ENCODE peak calls at places on chromosomes 1 and 21, in six cellular contexts. One of them, this sample, is unnamed.

GRCh38 chr1:39130297-39130696 is 74.2 kb upstream of the MACF1 start:
- DNase-seq in stomach: no peak
- DNase-seq in H1: no peak
- DNase-seq in uterus: no peak
- DNase-seq in K562: no peak
- DNase-seq in epithelial cell of esophagus: peak; percentile 95
- DNase-seq in this sample: peak; percentile 87

GRCh38 chr1:231075497-231075896 is 35.4 kb upstream of the FAM89A start:
- DNase-seq in uterus: no peak
- DNase-seq in K562: no peak
- DNase-seq in epithelial cell of esophagus: no peak
- DNase-seq in H1: no peak
- DNase-seq in stomach: no peak
- DNase-seq in this sample: no peak

GRCh38 chr1:39261712-39262221 is 57.3 kb downstream of the MACF1 start:
- DNase-seq in K562: no peak
- DNase-seq in uterus: no peak
- DNase-seq in H1: no peak
- DNase-seq in epithelial cell of esophagus: peak; percentile 40
- DNase-seq in stomach: no peak
- DNase-seq in this sample: peak; percentile 23

GRCh38 chr1:171251741-171252300 is 3.5 kb downstream of the FMO1 start:
- DNase-seq in stomach: no peak
- DNase-seq in epithelial cell of esophagus: peak; percentile 25
- DNase-seq in K562: no peak
- DNase-seq in uterus: peak; percentile 34
- DNase-seq in H1: no peak
- DNase-seq in this sample: peak; percentile 42

GRCh38 chr21:33026299-33026858 is 644 bp downstream of the OLIG2 start:
- DNase-seq in epithelial cell of esophagus: no peak
- DNase-seq in H1: no peak
- DNase-seq in K562: no peak
- DNase-seq in uterus: no peak
- DNase-seq in stomach: no peak
- DNase-seq in this sample: no peak

GRCh38 chr1:240094043-240094722 is 2.5 kb downstream of the FMN2 start:
- DNase-seq in K562: no peak
- DNase-seq in epithelial cell of esophagus: no peak
- DNase-seq in H1: no peak
- DNase-seq in uterus: no peak
- DNase-seq in stomach: no peak
- DNase-seq in this sample: peak; percentile 27

GRCh38 chr21:34795152-34796141 is 126.7 kb downstream of the CLIC6 start:
- DNase-seq in stomach: peak; percentile 38
- DNase-seq in K562: no peak
- DNase-seq in uterus: no peak
- DNase-seq in H1: no peak
- DNase-seq in epithelial cell of esophagus: peak; percentile 88
- DNase-seq in this sample: peak; percentile 68

GRCh38 chr1:100736324-100736723 is 16.8 kb downstream of the VCAM1 start:
- DNase-seq in epithelial cell of esophagus: no peak
- DNase-seq in uterus: no peak
- DNase-seq in stomach: no peak
- DNase-seq in H1: no peak
- DNase-seq in K562: no peak
- DNase-seq in this sample: peak; percentile 48

GRCh38 chr1:221827307-221827642 is 85.4 kb upstream of the DUSP10 start:
- DNase-seq in uterus: no peak
- DNase-seq in epithelial cell of esophagus: no peak
- DNase-seq in stomach: no peak
- DNase-seq in H1: no peak
- DNase-seq in K562: no peak
- DNase-seq in this sample: no peak

GRCh38 chr1:214990619-214991018 is 91.9 kb upstream of the KCNK2 start:
- DNase-seq in stomach: no peak
- DNase-seq in uterus: no peak
- DNase-seq in K562: no peak
- DNase-seq in epithelial cell of esophagus: peak; percentile 92
- DNase-seq in H1: no peak
- DNase-seq in this sample: peak; percentile 93

GRCh38 chr1:60848583-60849188 is 233.7 kb upstream of the NFIA start:
- DNase-seq in uterus: no peak
- DNase-seq in K562: no peak
- DNase-seq in epithelial cell of esophagus: peak; percentile 51
- DNase-seq in H1: peak; percentile 59
- DNase-seq in stomach: no peak
- DNase-seq in this sample: peak; percentile 71

GRCh38 chr1:66258404-66259105 is 275.4 kb upstream of the SGIP1 start:
- DNase-seq in uterus: no peak
- DNase-seq in K562: no peak
- DNase-seq in H1: no peak
- DNase-seq in stomach: no peak
- DNase-seq in epithelial cell of esophagus: no peak
- DNase-seq in this sample: no peak

GRCh38 chr1:56508523-56508983 is 70.8 kb downstream of the PLPP3 start:
- DNase-seq in H1: no peak
- DNase-seq in uterus: no peak
- DNase-seq in stomach: peak; percentile 78
- DNase-seq in epithelial cell of esophagus: peak; percentile 89
- DNase-seq in K562: no peak
- DNase-seq in this sample: no peak

GRCh38 chr1:82030830-82031229 is 230.1 kb downstream of the ADGRL2 start:
- DNase-seq in epithelial cell of esophagus: no peak
- DNase-seq in H1: no peak
- DNase-seq in uterus: no peak
- DNase-seq in stomach: no peak
- DNase-seq in K562: no peak
- DNase-seq in this sample: no peak

GRCh38 chr1:157377216-157377821 is 175.0 kb downstream of the FCRL5 start:
- DNase-seq in uterus: no peak
- DNase-seq in H1: peak; percentile 79
- DNase-seq in epithelial cell of esophagus: peak; percentile 41
- DNase-seq in K562: peak; percentile 24
- DNase-seq in stomach: peak; percentile 37
- DNase-seq in this sample: peak; percentile 22
- TF ChIP-seq CTCF in uterus: peak; percentile 35
- TF ChIP-seq CTCF in H1: peak; percentile 52
- TF ChIP-seq CTCF in epithelial cell of esophagus: peak; percentile 74
- TF ChIP-seq CTCF in K562: peak; percentile 75
- TF ChIP-seq CTCF in stomach: no peak
- TF ChIP-seq CTCF in this sample: peak; percentile 68

DNA sequence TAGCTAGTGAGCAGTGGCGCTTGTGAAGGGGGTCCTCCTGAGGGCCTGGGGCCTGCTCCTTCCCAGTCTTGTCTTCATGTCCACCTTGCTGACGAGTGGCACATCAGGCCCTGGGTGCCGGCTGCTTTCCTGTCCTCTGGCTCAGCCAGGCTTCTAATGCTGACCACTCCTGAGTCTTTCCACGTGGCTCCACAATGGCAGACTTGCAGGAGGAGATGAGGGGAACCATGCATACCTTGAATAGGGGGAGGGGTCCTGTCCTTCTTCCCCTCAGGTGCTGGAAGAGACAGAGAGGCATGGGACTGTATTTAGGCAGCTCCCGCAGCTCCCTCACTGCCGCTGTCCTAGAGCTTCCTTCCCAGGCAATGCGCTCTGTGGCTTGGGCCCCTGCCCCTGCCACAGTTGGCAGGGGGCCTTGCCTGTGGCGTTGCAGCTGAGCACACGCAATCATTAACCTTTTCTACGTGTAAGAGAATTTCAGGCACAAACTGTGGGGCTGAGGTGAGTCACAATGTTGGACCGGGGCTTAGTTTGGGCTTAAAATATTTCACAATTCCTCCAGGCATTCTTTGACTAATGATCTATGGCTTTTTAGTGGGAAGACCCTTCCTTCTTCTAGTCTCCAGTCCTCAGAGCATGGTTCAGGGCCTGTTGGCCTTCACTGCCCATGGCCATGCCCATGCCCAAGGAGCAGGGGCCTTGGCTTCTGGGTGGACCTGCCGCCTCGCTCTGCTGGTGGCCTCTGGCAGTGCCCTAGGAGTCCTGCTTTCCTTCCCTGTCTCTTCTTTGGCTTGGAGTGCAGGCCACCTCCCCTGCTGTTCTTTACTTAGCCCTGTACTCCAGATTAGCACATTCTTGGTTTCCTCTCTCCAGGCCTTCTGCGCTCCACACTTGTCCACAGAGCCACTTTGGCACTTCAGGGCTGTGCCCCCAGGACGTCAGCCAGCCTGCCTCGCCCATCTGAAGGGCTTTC is 39.1 kb downstream of the MAPKAPK2 start:
- DNase-seq in stomach: peak; percentile 57
- DNase-seq in K562: no peak
- DNase-seq in epithelial cell of esophagus: peak; percentile 78
- DNase-seq in H1: no peak
- DNase-seq in uterus: peak; percentile 65
- DNase-seq in this sample: peak; percentile 87
- TF ChIP-seq CTCF in stomach: no peak
- TF ChIP-seq CTCF in K562: no peak
- TF ChIP-seq CTCF in epithelial cell of esophagus: no peak
- TF ChIP-seq CTCF in H1: no peak
- TF ChIP-seq CTCF in uterus: no peak
- TF ChIP-seq CTCF in this sample: no peak

DNA sequence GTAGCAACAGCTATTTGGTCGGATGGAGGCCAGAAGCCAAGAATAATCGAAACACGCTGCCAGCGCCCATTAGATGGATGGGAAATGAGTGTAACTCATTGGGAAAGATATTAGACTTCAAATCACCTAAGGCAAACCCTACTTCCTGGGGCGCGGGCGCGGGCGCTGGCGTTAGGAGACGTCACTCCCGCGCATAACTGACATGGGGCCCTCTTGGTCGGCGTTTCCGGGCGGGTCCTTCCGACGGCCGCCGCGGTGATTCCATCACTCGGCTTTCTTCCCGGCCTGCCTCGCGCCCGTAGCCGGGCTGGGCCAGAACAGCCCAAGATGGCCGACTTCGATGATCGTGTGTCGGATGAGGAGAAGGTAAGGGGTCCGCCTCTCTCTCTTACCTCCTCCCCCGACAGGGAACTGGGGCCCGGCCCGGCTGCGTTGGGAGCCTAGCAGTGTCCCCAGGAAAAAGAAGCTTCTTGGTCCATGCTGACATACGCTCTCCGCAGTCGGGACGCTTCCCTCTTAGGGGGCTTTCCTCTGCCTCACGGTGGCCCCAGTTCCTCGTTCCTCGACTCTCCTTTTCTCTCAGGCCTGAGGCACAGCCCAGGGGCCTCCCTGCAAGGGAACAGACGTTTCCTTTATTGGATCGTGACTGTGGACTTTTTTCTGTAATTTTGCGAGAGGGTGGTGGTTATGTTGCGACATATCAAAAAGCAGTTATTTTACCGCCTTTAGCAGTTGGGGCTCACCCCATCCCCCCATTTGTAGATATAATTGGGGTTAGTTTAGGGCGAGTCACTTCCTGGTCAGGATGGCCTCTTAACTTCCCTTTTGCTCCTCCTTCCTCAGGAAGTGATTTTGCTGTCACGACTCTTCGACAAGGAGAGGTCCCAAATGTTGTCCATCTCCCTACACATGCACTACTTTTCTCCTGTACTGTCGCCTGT is at the start of gene CAPZA1:
- DNase-seq in epithelial cell of esophagus: peak; percentile 97
- DNase-seq in H1: peak; percentile 87
- DNase-seq in K562: peak; percentile 86
- DNase-seq in stomach: peak; percentile 93
- DNase-seq in uterus: peak; percentile 91
- DNase-seq in this sample: peak; percentile 95
- TF ChIP-seq CTCF in epithelial cell of esophagus: no peak
- TF ChIP-seq CTCF in H1: no peak
- TF ChIP-seq CTCF in K562: no peak
- TF ChIP-seq CTCF in stomach: no peak
- TF ChIP-seq CTCF in uterus: no peak
- TF ChIP-seq CTCF in this sample: no peak

DNA sequence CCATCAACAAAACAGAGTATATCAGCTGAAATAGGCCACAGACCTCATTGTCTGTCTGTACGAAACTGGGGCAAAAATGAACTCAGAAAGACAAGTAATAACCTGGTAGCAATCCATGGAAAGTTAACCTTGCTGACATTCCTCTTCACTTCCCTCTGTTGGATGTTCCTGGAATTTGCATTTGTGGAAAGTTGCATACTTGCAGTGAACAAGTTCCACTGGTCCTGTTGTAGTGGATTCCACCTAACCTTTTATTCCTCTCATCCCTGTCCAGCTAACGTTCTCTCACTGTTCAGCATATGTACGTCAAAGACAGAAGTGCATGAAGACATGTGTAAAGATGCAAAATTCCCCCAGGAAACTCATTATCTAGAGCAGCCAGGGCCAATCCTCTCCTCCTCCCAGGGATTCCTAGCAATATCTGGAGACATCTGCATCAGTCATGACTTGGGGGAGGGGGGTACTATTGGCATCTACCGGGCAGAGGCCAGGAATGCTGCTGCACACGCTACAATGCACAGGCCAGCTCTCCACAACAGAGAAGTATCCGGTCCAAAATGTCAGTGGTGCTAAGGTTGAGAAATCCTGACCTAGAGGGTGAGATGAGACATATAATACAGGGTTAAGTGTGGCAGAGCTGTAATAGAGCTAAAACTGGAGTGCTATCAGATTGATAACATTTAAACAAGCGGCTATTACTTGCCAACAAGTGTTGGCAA is 8.2 kb downstream of the LPAR3 start:
- DNase-seq in uterus: no peak
- DNase-seq in H1: no peak
- DNase-seq in stomach: no peak
- DNase-seq in K562: no peak
- DNase-seq in epithelial cell of esophagus: peak; percentile 38
- DNase-seq in this sample: no peak
- TF ChIP-seq CTCF in uterus: no peak
- TF ChIP-seq CTCF in H1: no peak
- TF ChIP-seq CTCF in stomach: no peak
- TF ChIP-seq CTCF in K562: no peak
- TF ChIP-seq CTCF in epithelial cell of esophagus: peak; percentile 39
- TF ChIP-seq CTCF in this sample: no peak

GRCh38 chr21:45747802-45748445 is 104.4 kb downstream of the PCBP3 start:
- DNase-seq in H1: peak; percentile 45
- DNase-seq in K562: no peak
- DNase-seq in uterus: no peak
- DNase-seq in stomach: no peak
- DNase-seq in epithelial cell of esophagus: peak; percentile 8
- DNase-seq in this sample: peak; percentile 40
- TF ChIP-seq CTCF in H1: no peak
- TF ChIP-seq CTCF in K562: no peak
- TF ChIP-seq CTCF in uterus: no peak
- TF ChIP-seq CTCF in stomach: no peak
- TF ChIP-seq CTCF in epithelial cell of esophagus: no peak
- TF ChIP-seq CTCF in this sample: no peak

DNA sequence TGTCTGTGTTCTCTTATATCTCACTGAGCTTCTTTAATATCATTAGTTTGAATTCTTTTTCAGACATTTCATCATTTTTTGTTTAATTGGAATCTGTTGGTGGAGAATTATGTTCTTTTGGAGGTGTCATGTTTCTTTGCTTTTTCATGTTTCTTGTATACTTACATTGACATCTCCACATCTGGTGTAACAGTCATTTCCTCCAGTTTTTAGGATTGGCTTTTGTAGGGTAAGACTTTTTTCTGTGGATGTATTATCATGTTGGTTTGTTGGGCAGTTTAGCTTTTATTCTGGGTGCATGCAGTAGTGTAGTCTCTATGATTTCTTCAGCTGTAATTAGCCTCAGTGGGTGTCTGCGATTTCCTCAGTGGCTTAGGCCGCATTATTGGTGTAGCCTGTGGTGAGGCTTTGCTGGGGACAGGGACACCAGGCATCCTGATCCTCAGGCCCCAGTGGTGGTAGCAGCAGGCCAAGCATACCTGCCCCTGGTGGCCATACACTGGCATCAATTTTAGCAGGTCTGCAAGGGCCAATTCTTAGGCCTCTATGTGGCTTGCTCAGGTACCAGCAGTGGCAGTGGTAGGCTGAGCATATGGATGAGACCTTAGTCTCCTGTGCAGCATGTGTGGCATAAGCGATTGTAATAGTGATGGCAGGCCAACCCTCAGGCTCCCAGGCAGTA is 77.6 kb upstream of the SAMD13 start:
- DNase-seq in epithelial cell of esophagus: no peak
- DNase-seq in stomach: no peak
- DNase-seq in uterus: no peak
- DNase-seq in K562: no peak
- DNase-seq in H1: no peak
- DNase-seq in this sample: no peak
- TF ChIP-seq CTCF in epithelial cell of esophagus: no peak
- TF ChIP-seq CTCF in stomach: no peak
- TF ChIP-seq CTCF in uterus: no peak
- TF ChIP-seq CTCF in K562: no peak
- TF ChIP-seq CTCF in H1: peak; percentile 60
- TF ChIP-seq CTCF in this sample: peak; percentile 4

This sample was measured in astrocyte of the spinal cord.